ENCODE peak calls at places on chromosomes 4 and X, in five cellular contexts. G, T, L, V and Y are unnamed samples.

GRCh38 chr4:152807294-152807829 is 27.6 kb downstream of the ARFIP1 start:
- DNase-seq in G (no peak), T (no peak), L (peak; percentile 64), V (no peak), Y (no peak)

GRCh38 chrX:131704136-131704695 is 160.3 kb downstream of the OR13H1 start:
- DNase-seq in G (peak; percentile 55), T (no peak), L (no peak), V (peak; percentile 83), Y (no peak)

GRCh38 chr4:57499786-57500185 is 389.6 kb upstream of the IGFBP7 start:
- DNase-seq in G (no peak), T (no peak), L (peak; percentile 87), V (no peak), Y (no peak)

GRCh38 chr4:106522839-106523238 is 154.3 kb upstream of the GIMD1 start:
- DNase-seq in G (no peak), T (no peak), L (peak; percentile 12), V (no peak), Y (no peak)

GRCh38 chr4:7781361-7781760 is 158.3 kb downstream of the AFAP1 start:
- DNase-seq in G (no peak), T (peak; percentile 44), L (peak; percentile 51), V (no peak), Y (peak; percentile 60)

GRCh38 chr4:128844931-128845330 is 35.4 kb downstream of the JADE1 start:
- DNase-seq in G (no peak), T (no peak), L (no peak), V (no peak), Y (no peak)

GRCh38 chr4:76954489-76954888 is 4.9 kb downstream of the SEPTIN11 start:
- DNase-seq in G (no peak), T (no peak), L (no peak), V (no peak), Y (no peak)

GRCh38 chr4:26131711-26132110 is 189.1 kb upstream of the RBPJ start:
- DNase-seq in G (no peak), T (no peak), L (peak; percentile 67), V (no peak), Y (no peak)

GRCh38 chr4:129672941-129673340 is 577.0 kb downstream of the C4orf33 start:
- DNase-seq in G (no peak), T (no peak), L (no peak), V (no peak), Y (no peak)

GRCh38 chr4:78642934-78643333 is 91.4 kb downstream of the ANXA3 start:
- DNase-seq in G (no peak), T (no peak), L (peak; percentile 30), V (no peak), Y (no peak)

GRCh38 chrX:37905436-37906147 is 58.2 kb upstream of the DYNLT3 start:
- DNase-seq in G (peak; percentile 10), T (peak; percentile 4), L (no peak), V (peak; percentile 0), Y (no peak)

GRCh38 chrX:148665001-148665400 is 164.6 kb downstream of the AFF2 start:
- DNase-seq in G (no peak), T (no peak), L (no peak), V (no peak), Y (no peak)

GRCh38 chrX:110412971-110413726 is 54.5 kb downstream of the RTL9 start:
- DNase-seq in G (peak; percentile 76), T (peak; percentile 77), L (peak; percentile 26), V (peak; percentile 57), Y (peak; percentile 87)